ENCODE peak calls at places on chromosomes 11 and 22, in eight cellular contexts. L is cardiac fibroblast; D is smooth muscle cell of the brain vasculature; N is cerebellum; A is tibial artery; V is RWPE1; H is type B pancreatic cell; R is stimulated activated CD4-positive, alpha-beta T cell treated with anti-CD3 and anti-CD28 coated beads, Interleukin-1b, Interleukin-23, amount 100 ng/mL, for 1 hour. E is an unnamed sample.

GRCh38 chr11:66011239-66011784 is 496 bp upstream of the CST6 start:
- DNase-seq in A (no peak), N (no peak), V (peak), D (no peak), H (no peak), L (peak), R (no peak), E (no peak)

GRCh38 chr11:32343325-32344008 is 91.9 kb downstream of the WT1 start:
- DNase-seq in A (no peak), L (no peak), H (no peak), D (no peak), N (no peak), R (no peak), V (no peak), E (no peak)

GRCh38 chr11:121024989-121025388 is 1.1 kb downstream of the TBCEL start:
- DNase-seq in A (no peak), L (peak), V (peak), D (no peak), N (no peak), R (no peak), H (no peak), E (no peak)

GRCh38 chr11:26247340-26247739 is 84.6 kb upstream of the ANO3 start:
- DNase-seq in N (peak), D (no peak), H (no peak), V (no peak), R (no peak), A (no peak), L (peak), E (no peak)

GRCh38 chr11:129815596-129816461 is at the start of gene TMEM45B:
- DNase-seq in L (no peak), V (no peak), N (no peak), A (no peak), H (no peak), D (no peak), R (no peak), E (no peak)

GRCh38 chr11:134634897-134635831 is 223.1 kb upstream of the B3GAT1 start:
- DNase-seq in A (no peak), L (no peak), H (peak), V (no peak), N (no peak), R (no peak), D (no peak), E (no peak)

GRCh38 chr22:27100789-27101188 is 443.4 kb downstream of the MIAT start:
- DNase-seq in R (no peak), N (no peak), A (no peak), L (peak), D (no peak), V (no peak), H (peak), E (no peak)

GRCh38 chr11:67483901-67484665 is 1.3 kb downstream of the AIP start:
- DNase-seq in N (no peak), H (no peak), A (no peak), R (no peak), D (no peak), L (no peak), V (no peak), E (no peak)

GRCh38 chr11:76918941-76919386 is 58.2 kb downstream of the ACER3 start:
- DNase-seq in R (no peak), L (peak), V (peak), A (no peak), H (no peak), D (peak), N (peak), E (peak)

GRCh38 chr22:49350441-49351121 is 477.1 kb downstream of the BRD1 start:
- DNase-seq in N (no peak), A (no peak), H (no peak), D (no peak), R (no peak), L (no peak), V (no peak), E (no peak)

GRCh38 chr22:30575011-30575671 is 676 bp upstream of the GAL3ST1 start:
- DNase-seq in L (peak), V (no peak), D (no peak), H (no peak), A (peak), N (no peak), R (no peak), E (no peak)

GRCh38 chr11:56819916-56820315 is 71.4 kb upstream of the OR9G4 start:
- DNase-seq in D (no peak), R (no peak), H (no peak), N (no peak), V (no peak), A (no peak), L (no peak), E (no peak)

GRCh38 chr11:122743949-122744876 is 88.7 kb downstream of the UBASH3B start:
- DNase-seq in H (no peak), N (no peak), R (peak), A (peak), L (no peak), V (no peak), D (no peak), E (no peak)

GRCh38 chr11:59999732-60000131 is 17.2 kb upstream of the OOSP4B start:
- DNase-seq in A (no peak), D (no peak), L (no peak), V (no peak), R (no peak), N (no peak), H (no peak), E (no peak)

GRCh38 chr11:57395905-57396623 is 5.6 kb upstream of the PRG2 start:
- DNase-seq in N (no peak), L (no peak), D (no peak), H (no peak), V (no peak), A (no peak), R (no peak), E (no peak)

GRCh38 chr11:68950268-68950667 is 30.5 kb downstream of the MRGPRD start:
- DNase-seq in L (peak), V (peak), A (no peak), H (no peak), R (no peak), N (no peak), D (no peak), E (peak)

GRCh38 chr22:42430486-42431125 is 1.6 kb downstream of the NFAM1 start:
- DNase-seq in A (no peak), L (no peak), R (no peak), V (no peak), N (no peak), H (no peak), D (no peak), E (no peak)

GRCh38 chr11:27705873-27706820 is 5.9 kb upstream of the BDNF start:
- DNase-seq in N (no peak), H (no peak), R (no peak), L (no peak), V (peak), A (no peak), D (no peak), E (no peak)

GRCh38 chr22:25777870-25778269 is 35.9 kb downstream of the MYO18B start:
- DNase-seq in D (no peak), N (peak), R (no peak), A (no peak), H (no peak), L (peak), V (peak), E (no peak)

GRCh38 chr11:114282488-114282887 is 13.7 kb upstream of the NNMT start:
- DNase-seq in D (no peak), H (no peak), L (no peak), V (no peak), R (no peak), A (no peak), N (no peak), E (no peak)

GRCh38 chr11:72631806-72632731 is 42.2 kb downstream of the PDE2A start:
- DNase-seq in H (no peak), R (no peak), D (no peak), V (no peak), L (peak), A (no peak), N (peak), E (no peak)

GRCh38 chr22:49046546-49047305 is 780.9 kb downstream of the BRD1 start:
- DNase-seq in L (no peak), A (no peak), H (no peak), V (no peak), D (no peak), R (no peak), N (peak), E (no peak)